ENCODE peak calls at places on chromosomes 6 and 20, in four cellular contexts. D is AG09319, M is natural killer cell, B is cardiac fibroblast. C is an unnamed sample.

GRCh38 chr20:47981242-47981641 is 196.0 kb upstream of the SULF2 start:
- DNase-seq in D (no peak), M (no peak), B (peak), C (no peak)

GRCh38 chr20:440148-440547 is 22.2 kb downstream of the TBC1D20 start:
- DNase-seq in D (no peak), M (no peak), B (no peak), C (no peak)

GRCh38 chr6:31407699-31408098 is 4.3 kb downstream of the MICA start:
- DNase-seq in D (peak), M (no peak), B (peak), C (no peak)

GRCh38 chr6:19849736-19850135 is 12.6 kb downstream of the ID4 start:
- DNase-seq in D (no peak), M (no peak), B (no peak), C (no peak)

GRCh38 chr6:150410906-150411305 is 42.1 kb downstream of the IYD start:
- DNase-seq in D (no peak), M (no peak), B (no peak), C (no peak)

GRCh38 chr6:169079650-169080049 is 174.0 kb downstream of the THBS2 start:
- DNase-seq in D (no peak), M (no peak), B (no peak), C (no peak)

GRCh38 chr20:63826753-63827152 is 4.3 kb downstream of the ZBTB46 start:
- DNase-seq in D (no peak), M (no peak), B (no peak), C (no peak)

GRCh38 chr20:42531675-42531985 is 658.1 kb downstream of the PTPRT start:
- DNase-seq in D (no peak), M (no peak), B (no peak), C (no peak)

GRCh38 chr6:65896140-65896539 is 189.1 kb upstream of the EYS start:
- DNase-seq in D (no peak), M (no peak), B (no peak), C (no peak)

GRCh38 chr20:1108437-1108920 is 9.9 kb upstream of the PSMF1 start:
- DNase-seq in D (no peak), M (peak), B (peak), C (no peak)

GRCh38 chr6:139680819-139681218 is 306.4 kb upstream of the CITED2 start:
- DNase-seq in D (no peak), M (no peak), B (no peak), C (no peak)

GRCh38 chr6:32327103-32327502 is 44.6 kb downstream of the TSBP1 start:
- DNase-seq in D (no peak), M (no peak), B (no peak), C (no peak)

GRCh38 chr6:125153541-125154183 is at the start of gene TPD52L1:
- DNase-seq in D (peak), M (peak), B (peak), C (no peak)

GRCh38 chr6:142856857-142857608 is 87.9 kb downstream of the HIVEP2 start:
- DNase-seq in D (no peak), M (peak), B (no peak), C (no peak)

GRCh38 chr20:1317545-1318255 is 11.2 kb downstream of the SDCBP2 start:
- DNase-seq in D (no peak), M (no peak), B (no peak), C (no peak)

GRCh38 chr6:24307881-24308280 is 50.0 kb downstream of the DCDC2 start:
- DNase-seq in D (no peak), M (no peak), B (peak), C (no peak)

GRCh38 chr6:89297695-89298351 is 17.3 kb downstream of the GABRR2 start:
- DNase-seq in D (peak), M (no peak), B (peak), C (peak)

GRCh38 chr20:22544462-22544861 is 39.9 kb downstream of the FOXA2 start:
- DNase-seq in D (no peak), M (no peak), B (no peak), C (no peak)

GRCh38 chr6:39496951-39497350 is 174.4 kb upstream of the KCNK16 start:
- DNase-seq in D (peak), M (no peak), B (peak), C (peak)

GRCh38 chr6:145815351-145815772 is 767 bp upstream of the FBXO30 start:
- DNase-seq in D (no peak), M (no peak), B (peak), C (no peak)

GRCh38 chr20:3509064-3509463 is 38.2 kb downstream of the ATRN start:
- DNase-seq in D (no peak), M (no peak), B (no peak), C (no peak)